ENCODE peak calls at places on chromosome 11, in four cellular contexts. X, D, Q and I are unnamed samples.

GRCh38 chr11:43243901-43244300 is 67.9 kb upstream of the API5 start:
- DNase-seq in X (no peak), D (no peak), Q (no peak), I (peak)

GRCh38 chr11:120012245-120012644 is 125.7 kb downstream of the TRIM29 start:
- DNase-seq in X (no peak), D (no peak), Q (no peak), I (no peak)

GRCh38 chr11:74288911-74289310 is 22.5 kb downstream of the P4HA3 start:
- DNase-seq in X (no peak), D (no peak), Q (no peak), I (no peak)

GRCh38 chr11:72721689-72722049 is 30.5 kb downstream of the ARAP1 start:
- DNase-seq in X (no peak), D (no peak), Q (no peak), I (peak)

GRCh38 chr11:45436118-45436517 is 150.0 kb upstream of the SYT13 start:
- DNase-seq in X (no peak), D (no peak), Q (no peak), I (no peak)

GRCh38 chr11:9527481-9528140 is 45.9 kb upstream of the WEE1 start:
- DNase-seq in X (no peak), D (peak), Q (no peak), I (no peak)

GRCh38 chr11:63918576-63919171 is 1.7 kb upstream of the RCOR2 start:
- DNase-seq in X (peak), D (no peak), Q (no peak), I (peak)

GRCh38 chr11:66020618-66021357 is 5.5 kb downstream of the CATSPER1 start:
- DNase-seq in X (peak), D (peak), Q (no peak), I (no peak)

GRCh38 chr11:1299621-1300020 is 9.8 kb downstream of the TOLLIP start:
- DNase-seq in X (no peak), D (no peak), Q (no peak), I (no peak)

GRCh38 chr11:74278721-74279148 is 32.7 kb downstream of the P4HA3 start:
- DNase-seq in X (peak), D (peak), Q (no peak), I (peak)

GRCh38 chr11:111395081-111395480 is 16.0 kb upstream of the POU2AF1 start:
- DNase-seq in X (no peak), D (no peak), Q (no peak), I (peak)

GRCh38 chr11:43366597-43367121 is 7.9 kb downstream of the TTC17 start:
- DNase-seq in X (peak), D (peak), Q (no peak), I (no peak)

GRCh38 chr11:2995893-2996554 is 3.9 kb upstream of the NAP1L4 start:
- DNase-seq in X (no peak), D (no peak), Q (no peak), I (no peak)

GRCh38 chr11:35584321-35584720 is 33.9 kb upstream of the FJX1 start:
- DNase-seq in X (peak), D (peak), Q (no peak), I (no peak)

GRCh38 chr11:15107730-15108515 is 6.8 kb upstream of the INSC start:
- DNase-seq in X (peak), D (peak), Q (no peak), I (no peak)

GRCh38 chr11:65625628-65626342 is 10.2 kb downstream of the PCNX3 start:
- DNase-seq in X (no peak), D (no peak), Q (no peak), I (peak)

GRCh38 chr11:93133710-93134109 is 64.1 kb downstream of the SLC36A4 start:
- DNase-seq in X (peak), D (peak), Q (no peak), I (no peak)

GRCh38 chr11:124867700-124868099 is 2.5 kb downstream of the ROBO3 start:
- DNase-seq in X (peak), D (peak), Q (no peak), I (peak)

GRCh38 chr11:28526406-28526751 is 418.2 kb downstream of the METTL15 start:
- DNase-seq in X (peak), D (peak), Q (no peak), I (peak)

GRCh38 chr11:13440100-13440855 is 22.7 kb downstream of the BTBD10 start:
- DNase-seq in X (peak), D (peak), Q (no peak), I (peak)

GRCh38 chr11:30107899-30108298 is 91.1 kb upstream of the KCNA4 start:
- DNase-seq in X (no peak), D (peak), Q (no peak), I (peak)

GRCh38 chr11:326842-327580 is 6.4 kb upstream of the IFITM3 start:
- DNase-seq in X (peak), D (peak), Q (no peak), I (no peak)

GRCh38 chr11:134391170-134391569 is 20.9 kb downstream of the B3GAT1 start:
- DNase-seq in X (no peak), D (no peak), Q (no peak), I (no peak)

GRCh38 chr11:101583180-101584128 is at the start of gene TRPC6:
- DNase-seq in X (peak), D (peak), Q (no peak), I (peak)

GRCh38 chr11:3866206-3866605 is 10.7 kb downstream of the STIM1 start:
- DNase-seq in X (peak), D (no peak), Q (no peak), I (peak)

GRCh38 chr11:114820621-114821020 is 142.3 kb downstream of the NXPE2 start:
- DNase-seq in X (no peak), D (no peak), Q (no peak), I (no peak)

GRCh38 chr11:131025020-131025419 is 108.7 kb upstream of the SNX19 start:
- DNase-seq in X (peak), D (peak), Q (peak), I (peak)

GRCh38 chr11:113991718-113992458 is 17.0 kb downstream of the HTR3A start:
- DNase-seq in X (peak), D (no peak), Q (no peak), I (no peak)

GRCh38 chr11:2579315-2580060 is 120.3 kb downstream of the KCNQ1OT1 start:
- DNase-seq in X (no peak), D (no peak), Q (no peak), I (peak)

GRCh38 chr11:71248656-71249055 is 3.7 kb downstream of the SHANK2 start:
- DNase-seq in X (no peak), D (no peak), Q (no peak), I (no peak)

GRCh38 chr11:131465746-131466145 is 95.3 kb downstream of the NTM start:
- DNase-seq in X (no peak), D (no peak), Q (peak), I (peak)

GRCh38 chr11:6201486-6201885 is 2.5 kb downstream of the OR52W1 start:
- DNase-seq in X (peak), D (peak), Q (no peak), I (no peak)

GRCh38 chr11:20058749-20059458 is 101.4 kb downstream of the DBX1 start:
- DNase-seq in X (no peak), D (peak), Q (no peak), I (no peak)

GRCh38 chr11:36622431-36623136 is 24.5 kb upstream of the RAG2 start:
- DNase-seq in X (peak), D (peak), Q (no peak), I (no peak)

GRCh38 chr11:84383571-84383970 is 1097.4 kb upstream of the CCDC90B start:
- DNase-seq in X (no peak), D (no peak), Q (no peak), I (no peak)

GRCh38 chr11:113446112-113446511 is 29.1 kb downstream of the DRD2 start:
- DNase-seq in X (peak), D (no peak), Q (no peak), I (no peak)

GRCh38 chr11:73249858-73250773 is 22.0 kb upstream of the P2RY6 start:
- DNase-seq in X (no peak), D (no peak), Q (no peak), I (no peak)

GRCh38 chr11:94473177-94473799 is 20.4 kb downstream of the MRE11 start:
- DNase-seq in X (peak), D (peak), Q (no peak), I (peak)

DNA sequence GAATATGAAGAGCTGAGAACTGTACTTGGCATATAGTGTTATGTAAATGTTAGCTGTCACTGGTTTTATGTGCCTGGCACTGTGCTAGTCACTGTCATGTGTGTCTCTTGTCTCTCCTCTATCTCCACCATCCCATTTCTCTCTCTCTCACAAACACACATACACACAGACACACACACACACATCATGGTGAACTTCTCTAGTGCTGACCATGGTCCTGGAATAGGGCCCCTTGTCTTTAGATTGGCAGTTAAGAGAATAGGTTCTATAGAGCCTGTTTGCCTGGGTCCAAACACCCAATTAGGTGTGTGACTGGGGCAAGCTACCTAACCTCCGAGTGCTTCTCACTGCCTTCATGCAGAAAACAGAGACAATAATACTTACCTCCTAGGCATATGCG is 109.7 kb upstream of the NARS2 start:
- DNase-seq in X (peak), D (peak), Q (no peak), I (peak)
- H2BK15ac ChIP-seq in X (no peak), D (no peak), Q (no peak), I (no peak)

GRCh38 chr11:12183827-12184620 is 73.6 kb downstream of the MICAL2 start:
- DNase-seq in X (no peak), D (no peak), Q (no peak), I (no peak)
- H2AK5ac ChIP-seq in X (peak), D (peak), Q (no peak), I (no peak)

DNA sequence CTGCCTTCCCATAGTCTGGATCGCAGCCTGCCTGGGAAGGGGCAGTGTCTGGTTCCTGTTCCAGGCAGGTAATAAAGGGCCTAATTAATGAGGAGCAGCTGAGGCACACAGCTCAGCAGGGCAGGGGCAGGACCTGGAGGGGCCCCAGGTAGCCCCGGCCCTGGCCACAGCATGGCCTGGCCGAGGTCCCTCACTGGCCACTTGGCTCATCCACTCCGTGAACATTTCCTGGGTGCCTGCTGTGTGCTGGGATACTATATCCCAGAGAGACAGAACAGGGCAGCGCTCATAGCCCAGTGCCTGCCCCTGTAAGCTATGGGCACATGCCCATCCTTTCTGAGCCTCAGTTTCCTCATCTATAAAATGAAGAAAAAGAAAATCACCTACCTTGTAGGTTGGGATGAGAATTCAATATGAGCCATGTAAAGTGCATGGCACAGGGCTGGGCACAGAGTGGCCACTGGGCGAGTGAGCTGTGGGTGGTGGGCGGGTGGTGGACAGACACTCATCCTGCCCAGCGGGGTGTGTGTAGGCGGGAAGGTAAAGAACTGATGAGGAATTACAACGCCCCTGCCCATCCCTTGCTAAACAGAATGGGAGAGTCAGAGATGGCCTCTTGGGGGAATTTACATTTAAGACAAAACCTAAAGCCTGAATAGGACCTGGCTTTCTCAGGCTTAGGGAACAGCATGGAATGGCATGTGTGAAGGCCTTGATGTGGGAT is 9.2 kb downstream of the MYRF start:
- DNase-seq in X (no peak), D (no peak), Q (no peak), I (no peak)
- H2BK15ac ChIP-seq in X (no peak), D (no peak), Q (peak), I (no peak)

DNA sequence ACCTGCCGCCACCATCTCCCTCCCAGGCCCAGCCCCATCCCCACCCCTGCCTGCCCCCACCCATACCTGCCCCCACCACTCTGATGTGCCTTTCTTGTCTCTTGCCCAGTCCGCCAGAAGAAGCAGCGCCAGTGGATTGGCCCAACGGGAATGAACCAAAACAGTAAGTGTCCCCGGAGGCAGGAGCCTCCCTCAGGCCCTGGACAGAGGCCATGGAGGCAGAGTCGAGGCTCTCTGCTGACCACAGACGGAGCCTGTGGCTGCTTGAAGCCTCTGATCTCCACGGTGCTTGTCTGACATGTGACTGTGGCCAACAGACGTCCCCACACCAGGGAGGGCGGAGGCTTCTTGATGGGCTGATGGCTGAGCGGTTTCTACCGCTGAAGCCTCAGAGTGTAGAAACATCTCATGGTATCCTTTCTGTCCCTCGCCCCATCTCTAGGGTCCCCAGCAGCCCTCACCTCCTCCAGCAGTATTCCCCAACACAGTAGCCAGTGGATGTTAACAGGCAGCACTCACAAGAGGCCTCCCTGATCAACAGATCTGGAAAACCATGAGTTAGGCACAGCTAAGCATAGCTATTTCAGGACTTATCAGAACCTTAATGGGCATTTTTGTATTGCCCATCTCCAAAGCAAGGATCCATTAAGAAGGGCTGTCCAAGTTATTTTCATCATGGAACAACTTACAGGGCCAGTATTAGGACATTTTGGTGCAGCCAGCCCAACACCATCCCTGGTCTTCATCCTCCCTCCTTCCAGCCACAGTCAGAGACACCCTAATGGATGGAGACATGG is 21.7 kb downstream of the CD5 start:
- DNase-seq in X (no peak), D (no peak), Q (no peak), I (no peak)
- H2AK5ac ChIP-seq in X (no peak), D (no peak), Q (peak), I (no peak)

GRCh38 chr11:108498046-108498815 is at the start of gene POGLUT3:
- DNase-seq in X (peak), D (peak), Q (peak), I (peak)

GRCh38 chr11:108500721-108501120 is 2.5 kb upstream of the POGLUT3 start:
- DNase-seq in X (no peak), D (no peak), Q (no peak), I (peak)

GRCh38 chr11:108500169-108500568 is 2.0 kb upstream of the POGLUT3 start:
- DNase-seq in X (no peak), D (no peak), Q (no peak), I (no peak)

GRCh38 chr11:108497317-108498045 is 703 bp downstream of the POGLUT3 start:
- DNase-seq in X (peak), D (peak), Q (peak), I (peak)

DNA sequence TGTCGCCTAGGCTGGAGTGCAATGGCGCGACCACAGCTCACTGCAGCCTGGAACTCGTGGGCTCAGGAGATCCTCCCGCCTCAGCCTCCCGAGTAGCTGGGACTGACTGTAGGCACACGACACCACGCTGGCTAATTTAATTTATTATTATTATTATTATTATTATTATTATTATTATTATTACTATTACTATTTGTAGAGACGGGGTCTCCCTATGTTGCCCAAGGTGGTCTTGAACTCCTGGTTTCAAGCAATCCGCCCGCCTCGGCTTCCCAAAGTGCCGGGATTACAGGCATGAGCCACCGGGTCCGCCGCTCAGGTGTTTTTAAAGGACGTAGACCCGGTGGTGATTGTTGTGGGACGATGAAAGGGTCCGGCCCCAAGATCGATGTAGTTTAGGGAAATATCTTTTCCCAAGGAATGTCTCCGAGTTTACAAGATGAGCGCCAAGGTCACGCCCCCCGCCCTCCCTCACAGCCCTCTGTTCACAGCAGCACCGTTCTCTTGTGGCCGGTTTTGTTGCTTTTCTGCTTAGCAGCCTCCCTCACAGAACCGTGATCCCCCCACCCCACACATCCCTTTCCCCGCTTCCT is 728 bp upstream of the POGLUT3 start:
- DNase-seq in X (no peak), D (no peak), Q (no peak), I (peak)
- H2BK15ac ChIP-seq in X (no peak), D (no peak), Q (no peak), I (no peak)

GRCh38 chr11:128764617-128765095 is 70.8 kb downstream of the FLI1 start:
- DNase-seq in X (no peak), D (no peak), Q (no peak), I (no peak)

GRCh38 chr11:128767518-128767917 is 73.6 kb downstream of the FLI1 start:
- DNase-seq in X (no peak), D (peak), Q (no peak), I (no peak)

GRCh38 chr11:128765104-128765503 is 71.2 kb downstream of the FLI1 start:
- DNase-seq in X (no peak), D (no peak), Q (no peak), I (no peak)

GRCh38 chr11:128765571-128766530 is 72.0 kb downstream of the FLI1 start:
- DNase-seq in X (no peak), D (no peak), Q (no peak), I (no peak)

GRCh38 chr11:128766687-128767086 is 72.8 kb downstream of the FLI1 start:
- DNase-seq in X (no peak), D (no peak), Q (no peak), I (no peak)
- H2AK5ac ChIP-seq in X (no peak), D (no peak), Q (no peak), I (no peak)

GRCh38 chr11:69521461-69521860 is 40.0 kb downstream of the LINC01488 start:
- DNase-seq in X (no peak), D (no peak), Q (no peak), I (peak)

GRCh38 chr11:69525516-69526452 is 44.3 kb downstream of the LINC01488 start:
- DNase-seq in X (no peak), D (no peak), Q (no peak), I (no peak)

GRCh38 chr11:69524991-69525411 is 43.5 kb downstream of the LINC01488 start:
- DNase-seq in X (no peak), D (no peak), Q (no peak), I (no peak)

GRCh38 chr11:69524291-69524882 is 42.9 kb downstream of the LINC01488 start:
- DNase-seq in X (peak), D (peak), Q (no peak), I (peak)

GRCh38 chr11:69523453-69523852 is 42.0 kb downstream of the LINC01488 start:
- DNase-seq in X (no peak), D (no peak), Q (no peak), I (no peak)
- H2BK15ac ChIP-seq in X (no peak), D (no peak), Q (no peak), I (no peak)

GRCh38 chr11:27420217-27420616 is 52.4 kb downstream of the LGR4 start:
- DNase-seq in X (no peak), D (no peak), Q (no peak), I (peak)
- H2AK5ac ChIP-seq in X (no peak), D (no peak), Q (no peak), I (no peak)